ENCODE peak calls at places on chromosomes 5 and 9, in five cellular contexts. K is thyroid gland, Z is AG09319, U is astrocyte of the spinal cord, Y is erythroblast. B is an unnamed sample.

GRCh38 chr9:72424131-72424530 is 59.1 kb upstream of the ZFAND5 start:
- DNase-seq in K (no peak), U (no peak), Y (no peak), Z (no peak), B (no peak)

GRCh38 chr5:71932131-71932635 is 175.1 kb upstream of the MAP1B start:
- DNase-seq in Z (no peak), K (peak), U (peak), Y (no peak), B (no peak)

GRCh38 chr5:66329078-66329477 is 185.0 kb downstream of the SREK1 start:
- DNase-seq in U (no peak), Z (no peak), K (no peak), Y (no peak), B (no peak)

GRCh38 chr9:117028103-117028858 is 341.2 kb downstream of the TRIM32 start:
- DNase-seq in Y (no peak), Z (no peak), U (no peak), K (no peak), B (no peak)

GRCh38 chr9:131260751-131261452 is 15.4 kb downstream of the FAM78A start:
- DNase-seq in Z (no peak), Y (no peak), U (no peak), K (no peak), B (no peak)

GRCh38 chr5:112059601-112060135 is 302.7 kb upstream of the NREP start:
- DNase-seq in Z (no peak), K (no peak), U (no peak), Y (no peak), B (no peak)

GRCh38 chr5:483011-483410 is 40.0 kb downstream of the EXOC3 start:
- DNase-seq in U (no peak), Z (no peak), Y (no peak), K (no peak), B (no peak)

GRCh38 chr5:155082401-155082800 is 68.8 kb downstream of the KIF4B start:
- DNase-seq in U (peak), Y (no peak), Z (peak), K (no peak), B (peak)

GRCh38 chr9:94150890-94151660 is 66.8 kb downstream of the PTPDC1 start:
- DNase-seq in K (no peak), Y (no peak), U (no peak), Z (no peak), B (no peak)

GRCh38 chr5:115349001-115349817 is 52.8 kb upstream of the CCDC112 start:
- DNase-seq in Y (no peak), Z (peak), U (peak), K (no peak), B (peak)

B was measured in AG04450.